ENCODE peak calls at places on chromosome 5, in four cellular contexts. O is SK-N-SH; K is effector memory CD4-positive, alpha-beta T cell; V is Panc1. W is an unnamed sample.

GRCh38 chr5:167839065-167839464 is 452.4 kb upstream of the WWC1 start:
- DNase-seq in O (no peak), K (no peak), V (no peak), W (no peak)

GRCh38 chr5:53200309-53200708 is 90.8 kb upstream of the MOCS2 start:
- DNase-seq in O (no peak), K (no peak), V (no peak), W (no peak)

GRCh38 chr5:72410896-72411295 is 90.7 kb downstream of the PTCD2 start:
- DNase-seq in O (no peak), K (no peak), V (no peak), W (no peak)

GRCh38 chr5:175384724-175385552 is 59.0 kb downstream of the DRD1 start:
- DNase-seq in O (no peak), K (no peak), V (no peak), W (no peak)

GRCh38 chr5:125481506-125482455 is 735.3 kb upstream of the ZNF608 start:
- DNase-seq in O (peak; percentile 15), K (no peak), V (no peak), W (no peak)

GRCh38 chr5:26945881-26946280 is 92.5 kb downstream of the CDH9 start:
- DNase-seq in O (no peak), K (no peak), V (no peak), W (no peak)

GRCh38 chr5:16808021-16808420 is 128.1 kb downstream of the MYO10 start:
- DNase-seq in O (no peak), K (no peak), V (no peak), W (no peak)

GRCh38 chr5:54171645-54172384 is 138.6 kb downstream of the ARL15 start:
- DNase-seq in O (no peak), K (no peak), V (no peak), W (no peak)

GRCh38 chr5:78899922-78900362 is 85.2 kb downstream of the ARSB start:
- DNase-seq in O (no peak), K (no peak), V (no peak), W (peak; percentile 62)

GRCh38 chr5:65961644-65962043 is 35.3 kb downstream of the ERBIN start:
- DNase-seq in O (no peak), K (no peak), V (no peak), W (no peak)

GRCh38 chr5:1439388-1440097 is 5.7 kb downstream of the SLC6A3 start:
- DNase-seq in O (peak; percentile 4), K (no peak), V (no peak), W (no peak)

GRCh38 chr5:886716-887325 is 5.8 kb downstream of the BRD9 start:
- DNase-seq in O (no peak), K (no peak), V (no peak), W (no peak)

GRCh38 chr5:59116231-59116900 is 533.5 kb downstream of the RAB3C start:
- DNase-seq in O (no peak), K (no peak), V (no peak), W (no peak)
- H3K4me3 ChIP-seq in O (no peak overlapping the region), K (no peak overlapping the region), V (no peak overlapping the region), W (no peak overlapping the region)

DNA sequence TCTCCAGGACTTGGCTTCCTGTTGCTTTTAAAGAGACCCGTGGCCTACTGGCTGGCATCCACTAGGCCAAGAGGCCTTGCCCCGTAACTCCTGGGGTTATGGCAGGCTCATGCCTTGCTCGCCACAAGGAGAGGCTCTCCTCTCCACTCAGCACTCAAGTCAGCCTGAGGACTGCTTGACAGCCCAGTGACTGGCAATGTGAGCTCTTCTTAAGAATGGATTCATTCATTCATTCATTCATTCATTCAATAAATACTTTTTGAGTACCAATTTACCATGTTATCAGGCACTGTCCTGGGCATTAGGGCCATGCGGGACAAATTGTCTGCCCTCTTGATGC is 22.1 kb downstream of the CSF2 start:
- DNase-seq in O (no peak), K (no peak), V (no peak), W (no peak)
- H3K4me3 ChIP-seq in O (no peak overlapping the region), K (no peak overlapping the region), V (no peak overlapping the region), W (no peak overlapping the region)

DNA sequence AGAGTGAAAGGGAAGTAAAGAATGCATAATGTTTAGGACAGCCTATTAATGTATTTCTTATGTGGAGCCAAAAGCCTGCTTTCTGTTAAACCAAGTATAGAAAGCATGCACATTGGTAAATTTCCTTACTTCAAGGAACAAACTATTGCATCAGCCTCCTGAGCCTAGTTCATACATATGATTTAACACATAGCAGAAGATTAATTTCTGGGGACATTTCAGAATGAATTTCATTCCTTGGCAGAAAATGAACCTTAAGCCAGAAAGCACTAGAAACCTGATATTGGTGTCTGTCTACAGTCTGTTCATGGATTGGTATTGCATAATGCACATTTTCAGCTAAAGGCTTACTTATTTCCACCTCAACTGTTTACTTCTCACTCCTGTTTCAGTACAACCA is 1471.7 kb upstream of the NUDT12 start:
- DNase-seq in O (no peak), K (no peak), V (no peak), W (no peak)
- H3K4me3 ChIP-seq in O (no peak overlapping the region), K (no peak overlapping the region), V (no peak overlapping the region), W (no peak overlapping the region)

DNA sequence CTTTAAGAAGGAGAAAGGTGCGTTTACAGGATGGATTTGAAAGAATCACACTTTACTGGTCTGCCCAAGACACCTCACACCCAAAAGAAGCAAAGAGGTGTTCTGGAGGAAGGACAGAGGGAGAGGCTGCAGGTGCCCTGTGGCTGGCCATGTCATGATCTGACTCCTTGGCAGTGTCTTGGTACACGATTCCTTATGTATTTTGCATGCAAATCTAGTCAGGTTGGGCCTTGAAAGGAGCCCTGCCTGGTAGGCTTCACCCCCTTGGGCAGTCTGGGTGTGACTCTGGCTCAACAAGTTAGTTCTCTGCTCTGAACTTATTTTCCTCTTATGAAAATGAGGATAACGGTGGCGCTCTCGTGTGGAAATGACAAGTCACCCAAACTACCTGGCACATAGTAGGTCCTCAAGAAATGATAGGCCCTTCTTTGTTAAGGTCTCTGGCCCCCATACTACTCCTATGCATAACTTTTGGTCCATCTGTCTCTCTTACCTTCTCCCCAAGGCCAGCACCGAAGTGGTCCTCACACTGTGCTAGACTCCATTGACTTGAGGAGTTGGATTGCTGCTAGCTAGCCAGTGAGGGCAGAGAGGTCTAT is 212.5 kb downstream of the SEMA6A start:
- DNase-seq in O (no peak), K (no peak), V (no peak), W (no peak)
- H3K4me3 ChIP-seq in O (no peak overlapping the region), K (no peak overlapping the region), V (no peak overlapping the region), W (no peak overlapping the region)

GRCh38 chr5:157949520-157949919 is 90.6 kb upstream of the CLINT1 start:
- DNase-seq in O (no peak), K (no peak), V (no peak), W (no peak)

GRCh38 chr5:157952374-157952685 is 93.4 kb upstream of the CLINT1 start:
- DNase-seq in O (no peak), K (no peak), V (no peak), W (no peak)

GRCh38 chr5:157947156-157947555 is 88.2 kb upstream of the CLINT1 start:
- DNase-seq in O (no peak), K (no peak), V (no peak), W (no peak)

GRCh38 chr5:157951673-157952373 is 92.9 kb upstream of the CLINT1 start:
- DNase-seq in O (no peak), K (no peak), V (no peak), W (no peak)

GRCh38 chr5:157948738-157949410 is 89.9 kb upstream of the CLINT1 start:
- DNase-seq in O (peak; percentile 77), K (peak; percentile 49), V (peak; percentile 84), W (peak; percentile 30)
- H3K4me3 ChIP-seq in O (peak overlapping the region; percentile 1), K (no peak overlapping the region), V (peak overlapping the region; percentile 33), W (no peak overlapping the region)

DNA sequence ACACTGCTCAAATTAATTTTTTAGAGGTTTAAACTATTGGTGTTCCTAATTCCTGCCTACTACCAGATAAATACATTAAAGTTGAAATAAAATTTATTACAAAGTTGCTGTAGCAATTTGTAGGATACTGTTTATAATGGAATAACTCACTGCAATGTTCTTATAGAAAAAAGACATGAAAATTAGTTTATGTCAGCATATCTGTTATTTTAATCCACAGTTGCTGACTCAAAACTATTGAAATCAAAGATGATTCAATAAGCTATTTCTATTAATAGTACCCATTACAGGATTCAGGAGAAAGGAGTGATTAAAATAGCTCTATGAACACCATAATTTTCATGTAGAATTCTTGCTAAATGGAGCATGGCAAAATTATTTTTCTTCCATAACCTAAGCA is 764.4 kb upstream of the NUDT12 start:
- DNase-seq in O (no peak), K (no peak), V (no peak), W (no peak)
- H3K4me3 ChIP-seq in O (no peak overlapping the region), K (no peak overlapping the region), V (no peak overlapping the region), W (no peak overlapping the region)

GRCh38 chr5:111225926-111226325 is 1.7 kb downstream of the CAMK4 start:
- DNase-seq in O (peak; percentile 16), K (no peak), V (no peak), W (no peak)
- H3K4me3 ChIP-seq in O (no peak overlapping the region), K (peak overlapping the region; percentile 92), V (no peak overlapping the region), W (no peak overlapping the region)

W was measured in HL-60.